ENCODE peak calls at places on chromosomes 2 and 18, in four cellular contexts. B, E, Q and D are unnamed samples.

GRCh38 chr2:120245520-120245835 is 7.2 kb upstream of the RALB start:
- DNase-seq in Q (peak; percentile 91), B (no peak), E (no peak), D (peak; percentile 66)

GRCh38 chr2:120949957-120950590 is 214.4 kb downstream of the GLI2 start:
- DNase-seq in E (no peak), Q (no peak), B (no peak), D (no peak)

GRCh38 chr18:72863754-72864153 is 4.0 kb downstream of the NETO1 start:
- DNase-seq in B (no peak), Q (no peak), E (no peak), D (no peak)

GRCh38 chr18:48640566-48641270 is 101.9 kb downstream of the CTIF start:
- DNase-seq in B (no peak), Q (no peak), E (peak; percentile 35), D (no peak)

GRCh38 chr2:121247534-121247933 is 37.5 kb downstream of the TFCP2L1 start:
- DNase-seq in Q (no peak), E (no peak), B (no peak), D (no peak)

GRCh38 chr2:195837987-195838386 is 181.0 kb downstream of the SLC39A10 start:
- DNase-seq in E (no peak), B (no peak), Q (no peak), D (no peak)

GRCh38 chr2:149200109-149200520 is 130.3 kb upstream of the LYPD6 start:
- DNase-seq in Q (no peak), E (no peak), B (no peak), D (no peak)

GRCh38 chr2:57141269-57141668 is 905.3 kb upstream of the VRK2 start:
- DNase-seq in E (no peak), Q (no peak), B (no peak), D (no peak)

GRCh38 chr2:11701831-11702301 is 31.9 kb upstream of the NTSR2 start:
- DNase-seq in Q (peak; percentile 74), E (no peak), B (no peak), D (no peak)

GRCh38 chr2:63617360-63617759 is 28.6 kb downstream of the MDH1 start:
- DNase-seq in Q (no peak), E (no peak), B (no peak), D (no peak)

GRCh38 chr2:63613391-63613901 is 24.7 kb downstream of the MDH1 start:
- DNase-seq in E (no peak), Q (no peak), B (no peak), D (no peak)

GRCh38 chr2:63619328-63619727 is 30.6 kb downstream of the MDH1 start:
- DNase-seq in Q (no peak), B (no peak), E (no peak), D (no peak)

GRCh38 chr2:63614983-63615945 is 26.5 kb downstream of the MDH1 start:
- DNase-seq in Q (peak; percentile 52), E (peak; percentile 41), B (no peak), D (peak; percentile 52)

DNA sequence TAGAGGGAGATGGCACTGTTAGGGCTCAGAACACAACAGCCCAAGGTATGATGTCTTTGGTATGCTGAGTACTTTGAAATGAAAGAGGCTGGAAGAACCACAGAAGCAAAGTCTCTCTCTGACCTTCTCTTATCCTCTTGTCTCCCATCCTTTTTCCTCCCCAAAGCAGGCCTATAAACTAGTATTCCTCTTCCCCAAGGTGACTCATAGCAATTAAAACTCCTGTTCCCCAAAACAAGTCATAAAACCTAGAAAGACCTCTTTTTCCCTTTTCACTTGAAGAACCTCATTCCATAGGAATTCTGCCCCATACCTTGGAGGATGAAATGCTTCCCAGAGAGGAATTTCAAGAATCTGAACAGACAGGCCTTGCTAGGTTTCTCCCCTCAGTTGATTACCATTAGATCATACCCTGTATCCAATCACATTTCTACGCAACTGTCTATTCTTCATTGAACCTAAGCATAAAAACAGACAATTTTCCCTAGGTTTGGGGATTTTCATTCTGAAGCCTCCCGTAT is 25.7 kb downstream of the MDH1 start:
- DNase-seq in B (no peak), E (no peak), Q (peak; percentile 34), D (no peak)
- H3K4me3 ChIP-seq in B (no peak overlapping the region), E (no peak overlapping the region), Q (no peak overlapping the region), D (no peak overlapping the region)

DNA sequence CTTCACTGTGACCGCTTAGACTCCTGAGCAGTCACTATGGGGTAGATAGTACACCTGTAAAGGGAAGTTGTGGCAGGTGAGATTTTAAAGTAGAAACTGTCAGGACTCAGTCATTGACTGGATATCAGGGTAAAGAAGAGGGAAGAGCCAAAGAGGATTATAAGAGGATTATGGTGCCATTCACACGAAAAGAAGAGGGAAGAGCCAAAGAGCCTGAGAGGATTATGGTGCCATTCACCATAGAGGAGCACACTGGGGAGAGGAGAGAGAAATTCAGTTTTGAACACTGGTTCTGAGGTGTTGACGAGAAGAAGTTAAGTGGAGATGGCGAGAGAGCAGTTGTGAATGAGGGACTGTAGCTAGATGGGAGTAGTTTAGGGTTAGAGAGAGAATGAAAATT is 16.9 kb upstream of the KCNJ13 start:
- DNase-seq in Q (no peak), B (no peak), E (no peak), D (no peak)
- H3K36me3 ChIP-seq in Q (no peaks in the 10 kb centered on the region), B (peaks cover 85% of the 10 kb centered on the region), E (peaks cover 43% of the 10 kb centered on the region), D (peaks cover 18% of the 10 kb centered on the region)

DNA sequence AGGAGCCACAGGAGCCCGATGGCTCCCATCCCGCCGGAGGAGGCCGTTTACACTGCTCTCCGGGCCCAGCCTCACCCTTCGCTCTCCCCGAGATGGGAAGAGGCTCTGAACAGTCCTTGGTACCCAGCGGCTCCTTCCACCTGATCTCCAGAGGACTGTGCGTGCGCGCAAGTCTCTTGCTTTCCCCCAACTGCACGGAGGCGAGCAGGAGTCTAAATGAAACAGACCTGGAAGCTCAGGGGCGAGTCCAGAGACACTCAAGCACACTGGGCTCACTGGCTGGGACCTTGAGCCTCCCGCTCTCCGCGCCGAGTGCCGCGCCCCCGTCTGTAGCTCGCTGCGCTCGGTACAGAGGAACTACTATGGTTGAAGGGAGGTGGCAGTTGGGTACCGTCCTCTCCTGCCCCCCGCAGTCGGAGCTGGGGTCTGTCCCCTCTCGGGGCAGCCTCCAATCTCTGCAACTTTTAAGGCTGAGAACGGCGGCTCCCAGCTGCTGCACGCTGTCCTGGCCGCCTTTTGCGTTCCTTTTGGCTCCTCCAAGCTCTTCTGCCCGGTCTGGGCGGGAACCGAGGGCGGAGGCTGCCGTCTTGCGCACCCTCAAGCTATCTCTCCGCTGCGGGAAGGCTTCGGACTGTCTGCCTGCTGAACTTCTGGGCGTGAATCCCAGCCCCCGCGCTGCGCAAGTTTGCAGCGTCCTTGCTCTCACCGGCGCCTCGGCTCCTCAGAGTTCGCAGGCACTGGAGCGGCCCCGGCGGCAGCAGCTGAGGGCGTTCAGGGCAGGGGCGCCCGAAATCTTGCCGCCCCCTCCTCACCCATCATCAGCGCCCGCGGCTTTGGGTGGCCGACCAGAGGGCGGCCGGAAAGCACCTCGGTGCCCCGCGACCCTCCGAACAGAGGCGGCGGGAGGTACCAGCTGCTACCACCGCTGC is 491 bp downstream of the ALK start:
- DNase-seq in Q (peak; percentile 38), B (peak; percentile 5), E (no peak), D (no peak)
- H3K27me3 ChIP-seq in Q (peaks cover 57% of the 10 kb centered on the region), B (peaks cover 21% of the 10 kb centered on the region), E (peaks cover 33% of the 10 kb centered on the region), D (peaks cover 35% of the 10 kb centered on the region)

DNA sequence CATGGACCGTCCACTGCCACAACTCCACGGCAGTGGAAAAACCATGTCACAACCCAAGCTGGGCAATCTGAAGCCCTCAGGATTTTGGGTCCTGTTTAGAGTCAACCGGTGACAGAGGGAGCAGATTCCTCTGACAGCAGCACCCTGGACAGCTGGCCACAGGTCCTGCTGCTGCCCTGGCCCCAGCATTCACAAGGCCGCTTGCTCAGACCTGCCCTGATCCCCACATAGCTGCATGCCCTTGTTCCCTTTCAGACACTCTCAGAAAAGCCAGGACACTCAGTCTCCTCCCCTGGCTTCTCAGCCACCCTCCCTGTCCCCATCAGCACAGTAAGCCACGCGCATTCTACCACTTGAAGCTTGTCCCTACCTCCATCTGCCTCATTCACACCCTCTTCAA is 1.6 kb downstream of the COPS9 start:
- DNase-seq in B (no peak), Q (no peak), E (no peak), D (peak; percentile 27)
- H3K4me3 ChIP-seq in B (no peak overlapping the region), Q (no peak overlapping the region), E (no peak overlapping the region), D (no peak overlapping the region)

GRCh38 chr2:238038203-238038602 is 22.6 kb upstream of the SCLY start:
- DNase-seq in E (no peak), B (no peak), Q (no peak), D (no peak)
- H3K36me3 ChIP-seq in E (peaks cover 27% of the 10 kb centered on the region), B (peaks cover 54% of the 10 kb centered on the region), Q (no peaks in the 10 kb centered on the region), D (peaks cover 14% of the 10 kb centered on the region)

GRCh38 chr2:100670232-100670631 is 107.4 kb downstream of the PDCL3 start:
- DNase-seq in B (no peak), Q (no peak), E (no peak), D (no peak)

GRCh38 chr2:100667801-100668200 is 105.0 kb downstream of the PDCL3 start:
- DNase-seq in B (no peak), E (no peak), Q (no peak), D (no peak)

GRCh38 chr2:100664756-100665101 is 101.9 kb downstream of the PDCL3 start:
- DNase-seq in E (no peak), B (no peak), Q (no peak), D (no peak)

GRCh38 chr2:100664021-100664755 is 101.4 kb downstream of the PDCL3 start:
- DNase-seq in B (no peak), E (no peak), Q (no peak), D (no peak)

GRCh38 chr2:100666996-100667395 is 104.2 kb downstream of the PDCL3 start:
- DNase-seq in B (no peak), E (no peak), Q (no peak), D (no peak)
- H3K27me3 ChIP-seq in B (no peaks in the 10 kb centered on the region), E (no peaks in the 10 kb centered on the region), Q (peaks cover 2% of the 10 kb centered on the region), D (no peaks in the 10 kb centered on the region)